ENCODE peak calls at places on chromosomes 7 and 10, in five cellular contexts. One of them, this sample, is unnamed.

GRCh38 chr7:27946351-27946750 is 206.4 kb downstream of the TAX1BP1 start:
- DNase-seq in EL: no peak
- DNase-seq in CD4-positive, CD25-positive, alpha-beta regulatory T cell: no peak
- DNase-seq in spleen: no peak
- DNase-seq in body of pancreas: no peak
- DNase-seq in this sample: no peak

GRCh38 chr7:94300176-94300835 is 94.4 kb upstream of the COL1A2 start:
- DNase-seq in EL: peak
- DNase-seq in CD4-positive, CD25-positive, alpha-beta regulatory T cell: no peak
- DNase-seq in spleen: no peak
- DNase-seq in body of pancreas: no peak
- DNase-seq in this sample: no peak

GRCh38 chr7:22230238-22230637 is 126.7 kb downstream of the RAPGEF5 start:
- DNase-seq in EL: no peak
- DNase-seq in CD4-positive, CD25-positive, alpha-beta regulatory T cell: no peak
- DNase-seq in spleen: no peak
- DNase-seq in body of pancreas: no peak
- DNase-seq in this sample: no peak

GRCh38 chr10:102673961-102674511 is 29.8 kb downstream of the TRIM8 start:
- DNase-seq in EL: peak
- DNase-seq in CD4-positive, CD25-positive, alpha-beta regulatory T cell: peak
- DNase-seq in spleen: peak
- DNase-seq in body of pancreas: peak
- DNase-seq in this sample: peak

GRCh38 chr7:39493929-39494328 is 72.3 kb upstream of the YAE1 start:
- DNase-seq in EL: no peak
- DNase-seq in CD4-positive, CD25-positive, alpha-beta regulatory T cell: no peak
- DNase-seq in spleen: no peak
- DNase-seq in body of pancreas: no peak
- DNase-seq in this sample: no peak

GRCh38 chr10:8473205-8473604 is 418.7 kb downstream of the GATA3 start:
- DNase-seq in EL: no peak
- DNase-seq in CD4-positive, CD25-positive, alpha-beta regulatory T cell: no peak
- DNase-seq in spleen: no peak
- DNase-seq in body of pancreas: no peak
- DNase-seq in this sample: peak

GRCh38 chr10:33286186-33286934 is 48.1 kb downstream of the NRP1 start:
- DNase-seq in EL: no peak
- DNase-seq in CD4-positive, CD25-positive, alpha-beta regulatory T cell: no peak
- DNase-seq in spleen: no peak
- DNase-seq in body of pancreas: no peak
- DNase-seq in this sample: no peak

GRCh38 chr7:79982151-79982770 is 152.4 kb upstream of the GNAI1 start:
- DNase-seq in EL: peak
- DNase-seq in CD4-positive, CD25-positive, alpha-beta regulatory T cell: no peak
- DNase-seq in spleen: no peak
- DNase-seq in body of pancreas: no peak
- DNase-seq in this sample: no peak

GRCh38 chr10:21756707-21757600 is 222.9 kb downstream of the MLLT10 start:
- DNase-seq in EL: no peak
- DNase-seq in CD4-positive, CD25-positive, alpha-beta regulatory T cell: no peak
- DNase-seq in spleen: no peak
- DNase-seq in body of pancreas: no peak
- DNase-seq in this sample: no peak

GRCh38 chr7:29479606-29480200 is 83.9 kb upstream of the PRR15 start:
- DNase-seq in EL: no peak
- DNase-seq in CD4-positive, CD25-positive, alpha-beta regulatory T cell: no peak
- DNase-seq in spleen: no peak
- DNase-seq in body of pancreas: no peak
- DNase-seq in this sample: no peak

GRCh38 chr7:149355390-149356048 is 93.5 kb downstream of the ZNF783 start:
- DNase-seq in EL: peak
- DNase-seq in CD4-positive, CD25-positive, alpha-beta regulatory T cell: no peak
- DNase-seq in spleen: no peak
- DNase-seq in body of pancreas: no peak
- DNase-seq in this sample: no peak

GRCh38 chr7:117186218-117186617 is 136.6 kb downstream of the WNT2 start:
- DNase-seq in EL: peak
- DNase-seq in CD4-positive, CD25-positive, alpha-beta regulatory T cell: no peak
- DNase-seq in spleen: no peak
- DNase-seq in body of pancreas: no peak
- DNase-seq in this sample: no peak